ENCODE peak calls at places on chromosomes 7 and 10, in four cellular contexts. B is BJ, O is breast epithelium, Q is endothelial cell. T is an unnamed sample.

GRCh38 chr7:13107291-13107690 is 419.9 kb downstream of the ARL4A start:
- DNase-seq in Q (no peak), O (no peak), B (no peak), T (no peak)

GRCh38 chr7:128454808-128455555 is 696 bp upstream of the HILPDA start:
- DNase-seq in B (no peak), O (no peak), Q (no peak), T (no peak)

GRCh38 chr7:157502701-157503111 is 165.9 kb downstream of the DNAJB6 start:
- DNase-seq in Q (no peak), O (no peak), B (no peak), T (peak)

GRCh38 chr7:101754432-101755159 is 62.8 kb upstream of the CUX1 start:
- DNase-seq in Q (no peak), O (no peak), B (no peak), T (no peak)

GRCh38 chr10:17122052-17122451 is 7.6 kb downstream of the CUBN start:
- DNase-seq in O (no peak), B (no peak), Q (no peak), T (no peak)

GRCh38 chr10:84308481-84309304 is 19.7 kb upstream of the CCSER2 start:
- DNase-seq in O (no peak), Q (no peak), B (no peak), T (no peak)

GRCh38 chr7:149776305-149776704 is 2.9 kb upstream of the ZNF467 start:
- DNase-seq in Q (peak), B (no peak), O (no peak), T (no peak)

GRCh38 chr7:128909605-128910568 is 622 bp downstream of the KCP start:
- DNase-seq in B (no peak), O (peak), Q (peak), T (no peak)

GRCh38 chr7:13291010-13291409 is 603.6 kb downstream of the ARL4A start:
- DNase-seq in O (no peak), Q (no peak), B (no peak), T (no peak)

GRCh38 chr7:72444023-72444776 is 32.1 kb upstream of the CALN1 start:
- DNase-seq in B (no peak), Q (no peak), O (no peak), T (no peak)

GRCh38 chr10:35231646-35232045 is 104.7 kb upstream of the CCNY start:
- DNase-seq in B (no peak), Q (no peak), O (no peak), T (no peak)

GRCh38 chr10:35234073-35234472 is 102.2 kb upstream of the CCNY start:
- DNase-seq in O (no peak), B (no peak), Q (no peak), T (no peak)

GRCh38 chr10:35237766-35238512 is 98.4 kb upstream of the CCNY start:
- DNase-seq in O (no peak), B (no peak), Q (no peak), T (no peak)

GRCh38 chr10:35232509-35232908 is 103.8 kb upstream of the CCNY start:
- DNase-seq in O (no peak), B (no peak), Q (no peak), T (no peak)

GRCh38 chr10:35236739-35237138 is 99.6 kb upstream of the CCNY start:
- DNase-seq in O (no peak), Q (no peak), B (no peak), T (no peak)
- TF ChIP-seq CTCF in O (no peak), Q (no peak), B (peak), T (no peak)

GRCh38 chr7:108225531-108226181 is 95.5 kb upstream of the LAMB4 start:
- DNase-seq in B (no peak), Q (no peak), O (no peak), T (no peak)
- TF ChIP-seq CTCF in B (no peak), Q (no peak), O (no peak), T (no peak)

GRCh38 chr10:117991701-117992100 is 55.0 kb downstream of the RAB11FIP2 start:
- DNase-seq in B (no peak), O (no peak), Q (no peak), T (no peak)

GRCh38 chr10:117997673-117998072 is 49.1 kb downstream of the RAB11FIP2 start:
- DNase-seq in O (no peak), Q (no peak), B (no peak), T (no peak)

GRCh38 chr10:117994771-117995170 is 52.0 kb downstream of the RAB11FIP2 start:
- DNase-seq in Q (no peak), O (no peak), B (no peak), T (no peak)

GRCh38 chr10:117993166-117993565 is 53.6 kb downstream of the RAB11FIP2 start:
- DNase-seq in B (no peak), Q (no peak), O (no peak), T (no peak)

DNA sequence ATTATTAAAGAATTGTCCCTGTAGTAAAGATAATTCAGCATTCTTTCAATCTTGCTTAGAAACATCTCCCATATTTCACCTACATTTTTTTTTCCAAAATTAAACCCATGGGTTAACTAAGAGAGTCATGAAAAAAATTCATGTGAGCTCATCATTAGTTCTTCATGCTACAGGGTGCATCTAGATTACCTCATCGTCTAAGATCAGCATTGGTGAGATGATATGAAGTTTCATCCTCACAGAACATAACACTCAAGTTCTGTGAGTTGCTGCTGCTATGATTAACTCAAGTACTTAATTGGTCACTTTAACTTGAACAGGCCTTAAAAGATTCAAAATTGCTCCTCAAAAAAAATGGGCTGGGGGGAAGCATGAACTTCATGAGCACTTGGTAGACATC is 50.0 kb downstream of the RAB11FIP2 start:
- DNase-seq in Q (no peak), O (no peak), B (no peak), T (no peak)
- TF ChIP-seq CTCF in Q (no peak), O (no peak), B (no peak), T (no peak)

GRCh38 chr7:2114052-2114451 is 118.7 kb downstream of the MAD1L1 start:
- DNase-seq in Q (no peak), O (no peak), B (no peak), T (no peak)
- TF ChIP-seq CTCF in Q (no peak), O (no peak), B (no peak), T (no peak)

GRCh38 chr7:115293628-115294236 is 371.8 kb downstream of the MDFIC start:
- DNase-seq in O (no peak), Q (no peak), B (peak), T (no peak)
- TF ChIP-seq CTCF in O (no peak), Q (no peak), B (no peak), T (no peak)

GRCh38 chr7:148255333-148255732 is 335.2 kb upstream of the C7orf33 start:
- DNase-seq in Q (no peak), O (no peak), B (no peak), T (no peak)
- TF ChIP-seq CTCF in Q (peak), O (no peak), B (no peak), T (no peak)

T was measured in natural killer cell.